ENCODE peak calls at places on chromosome 19, in ten cellular contexts. R is CD4-positive, CD25-positive, alpha-beta regulatory T cell; T is iPS DF 6.9; W is vagina; Q is SK-N-SH; N is neuronal stem cell; O is DND-41; L is thoracic aorta; U is body of pancreas; K is fibroblast of lung. G is an unnamed sample.

GRCh38 chr19:50320596-50320995 is 8.6 kb downstream of the KCNC3 start:
- DNase-seq in R (no peak), K (no peak), U (no peak), W (no peak), N (no peak), T (no peak), O (no peak), Q (no peak), L (no peak), G (no peak)

GRCh38 chr19:29086182-29086581 is 126.8 kb downstream of the UQCRFS1 start:
- DNase-seq in T (no peak), U (peak; percentile 39), W (no peak), K (no peak), Q (no peak), L (no peak), N (no peak), O (no peak), R (no peak), G (no peak)

GRCh38 chr19:33175886-33176669 is 18.1 kb upstream of the LRP3 start:
- DNase-seq in K (peak; percentile 44), Q (peak; percentile 75), R (peak; percentile 50), L (no peak), U (no peak), T (no peak), W (no peak), N (no peak), O (peak; percentile 37), G (no peak)

GRCh38 chr19:42178791-42179500 is 38.5 kb downstream of the DEDD2 start:
- DNase-seq in Q (peak; percentile 74), O (peak; percentile 47), L (no peak), W (no peak), K (no peak), N (peak; percentile 43), T (no peak), R (no peak), U (no peak), G (no peak)

GRCh38 chr19:19615086-19615485 is 3.4 kb downstream of the PBX4 start:
- DNase-seq in R (peak; percentile 44), Q (no peak), T (no peak), O (no peak), W (no peak), L (no peak), N (no peak), U (no peak), K (peak; percentile 45), G (no peak)

GRCh38 chr19:57560049-57560491 is 407 bp upstream of the ZNF550 start:
- DNase-seq in T (no peak), N (no peak), K (peak; percentile 70), Q (peak; percentile 30), W (no peak), R (no peak), L (no peak), U (no peak), O (no peak), G (no peak)

GRCh38 chr19:43747557-43748204 is 7.1 kb downstream of the SMG9 start:
- DNase-seq in U (no peak), K (no peak), T (no peak), R (no peak), N (no peak), Q (no peak), L (no peak), W (no peak), O (no peak), G (no peak)

GRCh38 chr19:44611812-44612295 is 1.5 kb upstream of the IGSF23 start:
- DNase-seq in R (no peak), W (no peak), Q (no peak), L (no peak), O (no peak), K (no peak), N (no peak), U (peak; percentile 33), T (no peak), G (no peak)

GRCh38 chr19:18915639-18916038 is 3.5 kb downstream of the COPE start:
- DNase-seq in Q (peak; percentile 80), O (peak; percentile 50), R (peak; percentile 53), N (no peak), T (no peak), U (peak; percentile 51), L (no peak), W (no peak), K (peak; percentile 21), G (no peak)

GRCh38 chr19:9461938-9462337 is 26.6 kb upstream of the ZNF266 start:
- DNase-seq in O (no peak), U (no peak), N (no peak), T (no peak), R (no peak), W (no peak), K (no peak), L (no peak), Q (no peak), G (no peak)

GRCh38 chr19:9467161-9467560 is 31.3 kb downstream of the ZNF560 start:
- DNase-seq in L (no peak), N (no peak), U (no peak), Q (no peak), R (no peak), O (no peak), T (no peak), K (no peak), W (no peak), G (no peak)
- H3K9me3 ChIP-seq in L (peaks cover 33% of the 10 kb centered on the region), N (peaks cover 23% of the 10 kb centered on the region), U (no peaks in the 10 kb centered on the region), Q (peaks cover 4% of the 10 kb centered on the region), R (peaks cover 46% of the 10 kb centered on the region), O (peaks cover 17% of the 10 kb centered on the region), T (peaks cover 27% of the 10 kb centered on the region), K (no peaks in the 10 kb centered on the region), W (no peaks in the 10 kb centered on the region), G (no peaks in the 10 kb centered on the region)

GRCh38 chr19:1389033-1389940 is 5.6 kb downstream of the NDUFS7 start:
- DNase-seq in N (no peak), U (no peak), O (no peak), Q (no peak), W (no peak), T (no peak), R (no peak), L (no peak), K (no peak), G (no peak)
- H3K4me3 ChIP-seq in N (peak overlapping the region; percentile 55), U (no peak overlapping the region), O (no peak overlapping the region), Q (no peak overlapping the region), W (no peak overlapping the region), T (no peak overlapping the region), R (no peak overlapping the region), L (no peak overlapping the region), K (no peak overlapping the region), G (no peak overlapping the region)

GRCh38 chr19:22914646-22915045 is 82.6 kb downstream of the ZNF723 start:
- DNase-seq in U (no peak), Q (no peak), K (no peak), R (no peak), O (no peak), T (no peak), L (no peak), W (no peak), N (no peak), G (no peak)
- H3K9me3 ChIP-seq in U (no peaks in the 10 kb centered on the region), Q (no peaks in the 10 kb centered on the region), K (no peaks in the 10 kb centered on the region), R (peaks cover 5% of the 10 kb centered on the region), O (peaks cover 13% of the 10 kb centered on the region), T (no peaks in the 10 kb centered on the region), L (no peaks in the 10 kb centered on the region), W (no peaks in the 10 kb centered on the region), N (peaks cover 26% of the 10 kb centered on the region), G (no peaks in the 10 kb centered on the region)

GRCh38 chr19:6238256-6238642 is 41.5 kb downstream of the MLLT1 start:
- DNase-seq in U (no peak), Q (peak; percentile 87), R (peak; percentile 71), W (no peak), O (no peak), K (no peak), N (no peak), L (no peak), T (no peak), G (no peak)
- H3K4me3 ChIP-seq in U (no peak overlapping the region), Q (no peak overlapping the region), R (peak overlapping the region; percentile 53), W (peak overlapping the region; percentile 15), O (no peak overlapping the region), K (no peak overlapping the region), N (no peak overlapping the region), L (peak overlapping the region; percentile 44), T (no peak overlapping the region), G (no peak overlapping the region)

GRCh38 chr19:52554216-52554971 is 15.7 kb upstream of the ZNF701 start:
- DNase-seq in W (no peak), T (no peak), Q (no peak), R (no peak), O (no peak), K (no peak), N (no peak), L (no peak), U (no peak), G (no peak)

GRCh38 chr19:52557231-52557995 is 12.7 kb upstream of the ZNF701 start:
- DNase-seq in K (no peak), W (no peak), Q (no peak), U (no peak), L (no peak), T (no peak), N (no peak), O (no peak), R (no peak), G (no peak)
- H3K9me3 ChIP-seq in K (peaks cover 9% of the 10 kb centered on the region), W (peaks cover 33% of the 10 kb centered on the region), Q (peaks cover 15% of the 10 kb centered on the region), U (no peaks in the 10 kb centered on the region), L (peaks cover 93% of the 10 kb centered on the region), T (peaks cover 5% of the 10 kb centered on the region), N (peaks cover 17% of the 10 kb centered on the region), O (peaks cover 10% of the 10 kb centered on the region), R (peaks cover 72% of the 10 kb centered on the region), G (no peaks in the 10 kb centered on the region)

GRCh38 chr19:17678836-17679235 is 9.3 kb downstream of the UNC13A start:
- DNase-seq in N (no peak), K (no peak), W (no peak), L (no peak), R (no peak), T (no peak), O (no peak), Q (no peak), U (no peak), G (no peak)

GRCh38 chr19:17681505-17682125 is 6.5 kb downstream of the UNC13A start:
- DNase-seq in O (peak; percentile 69), Q (no peak), N (no peak), W (no peak), T (no peak), L (no peak), K (peak; percentile 43), U (no peak), R (peak; percentile 18), G (no peak)

GRCh38 chr19:17680235-17680722 is 7.9 kb downstream of the UNC13A start:
- DNase-seq in K (peak; percentile 36), T (no peak), U (peak; percentile 51), O (no peak), L (peak; percentile 60), R (peak; percentile 54), Q (no peak), W (no peak), N (no peak), G (peak; percentile 94)

GRCh38 chr19:17682273-17682672 is 5.9 kb downstream of the UNC13A start:
- DNase-seq in K (no peak), T (no peak), U (no peak), W (no peak), Q (no peak), L (no peak), O (no peak), N (no peak), R (no peak), G (no peak)

GRCh38 chr19:17679526-17680234 is 8.5 kb downstream of the UNC13A start:
- DNase-seq in T (no peak), Q (no peak), R (no peak), O (no peak), U (no peak), K (no peak), L (no peak), N (no peak), W (no peak), G (no peak)
- H3K4me3 ChIP-seq in T (peak overlapping the region; percentile 12), Q (no peak overlapping the region), R (no peak overlapping the region), O (no peak overlapping the region), U (no peak overlapping the region), K (no peak overlapping the region), L (peak overlapping the region; percentile 74), N (no peak overlapping the region), W (no peak overlapping the region), G (peak overlapping the region; percentile 45)

G was measured in tibial artery.